ENCODE peak calls at places on chromosomes 5 and 9, in five cellular contexts. J, R, I, H and B are unnamed samples.

GRCh38 chr5:35183243-35183955 is 46.9 kb downstream of the PRLR start:
- DNase-seq in J (peak), R (no peak), I (peak), H (peak), B (peak)

GRCh38 chr9:136179761-136180160 is 25.2 kb downstream of the LHX3 start:
- DNase-seq in J (no peak), R (no peak), I (no peak), H (no peak), B (no peak)

GRCh38 chr9:130263601-130264413 is 1.8 kb upstream of the HMCN2 start:
- DNase-seq in J (no peak), R (no peak), I (peak), H (no peak), B (no peak)

GRCh38 chr9:113707953-113708695 is 168.0 kb upstream of the ZNF618 start:
- DNase-seq in J (no peak), R (no peak), I (no peak), H (no peak), B (no peak)

GRCh38 chr9:89522261-89522978 is 24.5 kb upstream of the SEMA4D start:
- DNase-seq in J (no peak), R (peak), I (no peak), H (peak), B (no peak)

GRCh38 chr5:139725073-139725830 is 70.4 kb upstream of the PSD2 start:
- DNase-seq in J (peak), R (peak), I (peak), H (no peak), B (peak)

GRCh38 chr5:123665822-123666371 is 153.9 kb downstream of the CSNK1G3 start:
- DNase-seq in J (no peak), R (no peak), I (no peak), H (peak), B (no peak)

GRCh38 chr9:114271556-114272510 is 51.1 kb upstream of the ORM1 start:
- DNase-seq in J (peak), R (peak), I (peak), H (no peak), B (no peak)

GRCh38 chr5:94969174-94969573 is 315.7 kb downstream of the MCTP1 start:
- DNase-seq in J (peak), R (no peak), I (no peak), H (peak), B (no peak)

GRCh38 chr5:154038241-154038603 is 488 bp downstream of the FAM114A2 start:
- DNase-seq in J (no peak), R (no peak), I (no peak), H (peak), B (no peak)

GRCh38 chr5:151098185-151098813 is 17.5 kb upstream of the TNIP1 start:
- DNase-seq in J (no peak), R (no peak), I (no peak), H (peak), B (no peak)

GRCh38 chr9:113475992-113476391 is 12.5 kb downstream of the RGS3 start:
- DNase-seq in J (no peak), R (no peak), I (no peak), H (no peak), B (no peak)

GRCh38 chr5:6522337-6522736 is 73.7 kb downstream of the UBE2QL1 start:
- DNase-seq in J (no peak), R (no peak), I (no peak), H (no peak), B (no peak)

GRCh38 chr9:21970001-21970799 is 24.0 kb downstream of the CDKN2A start:
- DNase-seq in J (no peak), R (no peak), I (no peak), H (no peak), B (no peak)

GRCh38 chr5:171336486-171337206 is 27.6 kb downstream of the TLX3 start:
- DNase-seq in J (peak), R (no peak), I (no peak), H (peak), B (peak)

GRCh38 chr9:78620303-78620702 is 323.4 kb downstream of the PSAT1 start:
- DNase-seq in J (no peak), R (no peak), I (no peak), H (no peak), B (no peak)

GRCh38 chr5:77851229-77852067 is 75.3 kb upstream of the TBCA start:
- DNase-seq in J (peak), R (no peak), I (no peak), H (peak), B (no peak)

GRCh38 chr9:72203205-72203803 is 54.1 kb downstream of the GDA start:
- DNase-seq in J (peak), R (no peak), I (no peak), H (peak), B (peak)

GRCh38 chr5:22852807-22853670 is at the start of gene CDH12:
- DNase-seq in J (no peak), R (no peak), I (no peak), H (peak), B (no peak)

GRCh38 chr9:93246111-93246510 is 62.2 kb downstream of the WNK2 start:
- DNase-seq in J (no peak), R (no peak), I (no peak), H (no peak), B (no peak)

GRCh38 chr9:85741112-85741874 is 461 bp downstream of the AGTPBP1 start:
- DNase-seq in J (no peak), R (peak), I (peak), H (peak), B (no peak)

GRCh38 chr9:93896093-93896492 is 59.1 kb downstream of the BARX1 start:
- DNase-seq in J (no peak), R (no peak), I (no peak), H (no peak), B (no peak)

GRCh38 chr9:135039916-135040645 is 47.4 kb upstream of the OLFM1 start:
- DNase-seq in J (no peak), R (no peak), I (no peak), H (no peak), B (no peak)

GRCh38 chr5:141186897-141187512 is at the start of gene PCDHB9:
- DNase-seq in J (peak), R (no peak), I (no peak), H (peak), B (no peak)

GRCh38 chr9:136328011-136328621 is 777 bp downstream of the GPSM1 start:
- DNase-seq in J (no peak), R (peak), I (no peak), H (no peak), B (no peak)

GRCh38 chr5:77398896-77399295 is 93.2 kb downstream of the WDR41 start:
- DNase-seq in J (peak), R (no peak), I (no peak), H (no peak), B (no peak)

GRCh38 chr9:11966804-11967203 is 726.4 kb upstream of the TYRP1 start:
- DNase-seq in J (no peak), R (no peak), I (no peak), H (no peak), B (no peak)

GRCh38 chr9:13322828-13323550 is 43.5 kb upstream of the MPDZ start:
- DNase-seq in J (no peak), R (no peak), I (no peak), H (no peak), B (no peak)

GRCh38 chr9:100064872-100065581 is 33.8 kb downstream of the ERP44 start:
- DNase-seq in J (peak), R (no peak), I (no peak), H (no peak), B (no peak)

GRCh38 chr5:10695759-10696543 is 65.1 kb downstream of the DAP start:
- DNase-seq in J (peak), R (no peak), I (no peak), H (no peak), B (no peak)

GRCh38 chr9:137350696-137351584 is 48.9 kb upstream of the NRARP start:
- DNase-seq in J (no peak), R (no peak), I (no peak), H (no peak), B (no peak)

GRCh38 chr5:107012371-107012770 is 658.4 kb downstream of the EFNA5 start:
- DNase-seq in J (no peak), R (no peak), I (no peak), H (no peak), B (no peak)

GRCh38 chr5:171801-172331 is 19.4 kb upstream of the LRRC14B start:
- DNase-seq in J (no peak), R (peak), I (peak), H (no peak), B (no peak)

GRCh38 chr9:94086961-94087360 is 2.7 kb downstream of the PTPDC1 start:
- DNase-seq in J (peak), R (no peak), I (no peak), H (no peak), B (no peak)

GRCh38 chr9:71210326-71210725 is 88.9 kb upstream of the TRPM3 start:
- DNase-seq in J (no peak), R (no peak), I (no peak), H (no peak), B (no peak)

GRCh38 chr9:35673132-35673997 is at the start of gene CA9:
- DNase-seq in J (no peak), R (no peak), I (peak), H (no peak), B (no peak)
- H3K4me3 ChIP-seq in J (no peak), R (no peak), I (no peak), H (peak), B (no peak)

GRCh38 chr5:67161767-67162166 is 34.8 kb downstream of the CD180 start:
- DNase-seq in J (no peak), R (no peak), I (no peak), H (no peak), B (no peak)

GRCh38 chr5:67164856-67165523 is 31.6 kb downstream of the CD180 start:
- DNase-seq in J (no peak), R (no peak), I (no peak), H (no peak), B (no peak)

GRCh38 chr5:67163863-67164595 is 32.6 kb downstream of the CD180 start:
- DNase-seq in J (no peak), R (no peak), I (peak), H (no peak), B (no peak)

GRCh38 chr5:67160985-67161384 is 35.6 kb downstream of the CD180 start:
- DNase-seq in J (peak), R (no peak), I (no peak), H (no peak), B (no peak)

GRCh38 chr5:67163231-67163756 is 33.3 kb downstream of the CD180 start:
- DNase-seq in J (no peak), R (no peak), I (peak), H (no peak), B (no peak)
- TF ChIP-seq CTCF in J (no peak), R (no peak), I (no peak), H (no peak), B (no peak)

GRCh38 chr9:36039121-36039520 is 2.4 kb downstream of the RECK start:
- DNase-seq in J (no peak), R (no peak), I (no peak), H (no peak), B (no peak)

GRCh38 chr9:36041491-36041890 is 4.8 kb downstream of the RECK start:
- DNase-seq in J (no peak), R (no peak), I (no peak), H (no peak), B (no peak)

GRCh38 chr9:36040271-36040925 is 3.7 kb downstream of the RECK start:
- DNase-seq in J (no peak), R (no peak), I (no peak), H (no peak), B (no peak)

GRCh38 chr9:36037580-36038169 is 962 bp downstream of the RECK start:
- DNase-seq in J (no peak), R (no peak), I (no peak), H (no peak), B (no peak)

GRCh38 chr9:36039696-36040095 is 3.0 kb downstream of the RECK start:
- DNase-seq in J (peak), R (no peak), I (no peak), H (no peak), B (no peak)
- H3K4me3 ChIP-seq in J (peak), R (no peak), I (no peak), H (no peak), B (peak)

DNA sequence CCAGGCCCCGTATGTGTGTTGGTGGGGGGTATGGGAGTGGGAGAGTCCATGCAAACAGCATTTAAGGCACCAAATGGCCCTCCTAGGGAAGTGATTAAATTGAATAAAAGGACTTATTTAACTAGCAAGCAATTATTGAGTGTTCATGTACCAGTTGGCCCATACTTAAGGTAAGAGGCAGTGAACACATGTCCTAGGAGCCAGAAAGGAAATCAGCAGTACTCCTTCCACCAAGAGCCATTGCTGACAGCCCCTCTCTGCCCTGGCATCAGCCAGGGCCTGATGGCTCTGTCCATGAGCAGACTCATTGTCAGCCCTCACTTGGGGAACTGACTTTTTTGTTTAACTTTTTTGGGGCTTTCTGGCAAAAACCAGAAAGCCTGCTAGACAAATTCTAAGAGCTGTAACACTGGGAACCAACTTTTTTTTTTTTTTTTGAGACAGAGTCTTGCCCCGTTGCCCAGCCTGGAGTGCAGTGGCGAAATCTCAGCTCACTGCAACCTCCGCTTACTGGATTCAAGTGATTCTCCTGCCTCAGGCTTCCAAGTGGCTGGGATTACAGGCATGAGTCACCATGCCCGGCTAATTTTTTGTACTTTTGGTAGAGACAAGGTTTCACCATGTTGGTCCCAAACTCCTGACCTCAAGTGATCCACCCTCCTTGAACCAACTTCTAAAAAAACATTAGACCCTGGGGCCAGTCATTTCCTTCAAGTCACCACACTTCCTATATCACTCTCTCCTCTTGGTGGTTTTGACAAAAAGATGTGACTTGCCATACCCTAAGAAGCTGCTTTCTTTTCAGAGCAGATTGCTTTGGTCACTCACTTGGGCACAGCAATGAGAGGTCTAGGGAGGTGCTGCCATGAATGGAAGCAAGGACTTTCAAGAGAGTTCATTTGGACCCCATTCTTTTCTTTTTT is 10.7 kb upstream of the SHROOM1 start:
- DNase-seq in J (peak), R (peak), I (no peak), H (no peak), B (no peak)
- TF ChIP-seq CTCF in J (no peak), R (no peak), I (no peak), H (no peak), B (no peak)

GRCh38 chr5:147688965-147689364 is 93.6 kb downstream of the JAKMIP2 start:
- DNase-seq in J (no peak), R (no peak), I (no peak), H (no peak), B (no peak)

GRCh38 chr5:147690595-147690994 is 91.9 kb downstream of the JAKMIP2 start:
- DNase-seq in J (no peak), R (no peak), I (no peak), H (no peak), B (no peak)

GRCh38 chr5:147686421-147686820 is 96.1 kb downstream of the JAKMIP2 start:
- DNase-seq in J (no peak), R (no peak), I (no peak), H (no peak), B (no peak)

GRCh38 chr5:147691134-147691533 is 91.4 kb downstream of the JAKMIP2 start:
- DNase-seq in J (no peak), R (no peak), I (no peak), H (no peak), B (no peak)

DNA sequence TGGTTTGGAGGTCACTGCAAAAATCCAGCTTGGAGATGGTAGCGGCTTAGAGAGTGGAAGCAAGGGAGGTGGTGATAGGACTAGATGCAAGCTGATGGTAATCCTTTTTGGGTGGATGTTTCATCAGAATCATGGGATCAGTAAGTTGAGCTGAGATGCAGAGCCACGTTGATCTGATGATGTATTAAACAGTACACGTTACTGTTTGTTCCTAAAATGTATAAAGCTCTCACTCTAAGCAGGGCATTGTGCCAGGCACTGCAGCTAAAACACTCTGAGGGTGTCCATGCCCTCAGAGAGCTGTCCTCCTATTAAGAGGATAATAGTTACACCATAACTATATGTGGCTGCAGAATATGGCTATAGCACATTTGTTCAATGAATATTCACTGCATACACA is 93.1 kb downstream of the JAKMIP2 start:
- DNase-seq in J (no peak), R (no peak), I (no peak), H (no peak), B (no peak)
- H3K4me3 ChIP-seq in J (no peak), R (no peak), I (no peak), H (no peak), B (no peak)

GRCh38 chr5:175847503-175847902 is 23.9 kb upstream of the CPLX2 start:
- DNase-seq in J (no peak), R (no peak), I (peak), H (peak), B (no peak)
- TF ChIP-seq CTCF in J (no peak), R (no peak), I (no peak), H (no peak), B (peak)

DNA sequence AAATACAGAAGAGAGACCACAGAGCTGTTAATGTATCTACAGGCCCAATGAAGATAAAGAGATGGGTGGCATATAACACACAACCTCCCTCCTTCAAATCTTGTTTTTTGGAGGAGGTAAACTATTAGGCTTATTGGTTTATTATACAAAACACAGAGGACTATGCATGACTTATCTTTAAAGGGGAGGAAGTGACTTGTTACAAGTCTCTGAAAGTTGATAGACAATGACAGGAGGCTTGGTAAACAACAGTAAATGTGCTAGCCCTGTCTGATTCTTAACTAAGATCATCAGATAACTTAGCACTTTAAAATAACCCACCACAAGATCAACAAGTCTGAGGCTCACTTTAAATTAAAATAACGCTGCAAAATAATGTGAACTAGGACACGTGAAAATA is 219.0 kb downstream of the MLLT3 start:
- DNase-seq in J (no peak), R (no peak), I (no peak), H (no peak), B (no peak)
- H3K4me3 ChIP-seq in J (no peak), R (no peak), I (no peak), H (no peak), B (no peak)

GRCh38 chr9:68999393-69000105 is 14.4 kb downstream of the PRKACG start:
- DNase-seq in J (peak), R (peak), I (no peak), H (peak), B (peak)
- TF ChIP-seq CTCF in J (peak), R (peak), I (peak), H (peak), B (peak)

GRCh38 chr5:102796481-102796880 is 41.4 kb downstream of the PAM start:
- DNase-seq in J (peak), R (no peak), I (no peak), H (no peak), B (no peak)
- H3K4me3 ChIP-seq in J (no peak), R (no peak), I (peak), H (no peak), B (no peak)